ENCODE peak calls at places on chromosomes 1 and 21, in nine cellular contexts. One of them, this sample, is unnamed.

GRCh38 chr21:33025471-33026298 is at the start of gene OLIG2:
- DNase-seq in OCI-LY7: no peak
- DNase-seq in foreskin fibroblast: no peak
- DNase-seq in fibroblast of mammary gland: no peak
- DNase-seq in AG10803: no peak
- DNase-seq in pancreas: no peak
- DNase-seq in tibial nerve: no peak
- DNase-seq in IMR-90: peak
- DNase-seq in mucosa of descending colon: no peak
- DNase-seq in this sample: no peak

GRCh38 chr1:178870944-178871343 is at the start of gene ANGPTL1:
- DNase-seq in fibroblast of mammary gland: peak
- DNase-seq in foreskin fibroblast: no peak
- DNase-seq in tibial nerve: no peak
- DNase-seq in IMR-90: peak
- DNase-seq in mucosa of descending colon: no peak
- DNase-seq in OCI-LY7: no peak
- DNase-seq in AG10803: peak
- DNase-seq in pancreas: peak
- DNase-seq in this sample: no peak

GRCh38 chr1:24896596-24897262 is 33.3 kb downstream of the RUNX3 start:
- DNase-seq in OCI-LY7: no peak
- DNase-seq in tibial nerve: no peak
- DNase-seq in AG10803: no peak
- DNase-seq in pancreas: no peak
- DNase-seq in mucosa of descending colon: peak
- DNase-seq in IMR-90: no peak
- DNase-seq in foreskin fibroblast: no peak
- DNase-seq in fibroblast of mammary gland: no peak
- DNase-seq in this sample: no peak

GRCh38 chr21:29477941-29478340 is 179.2 kb downstream of the BACH1 start:
- DNase-seq in fibroblast of mammary gland: peak
- DNase-seq in tibial nerve: no peak
- DNase-seq in mucosa of descending colon: no peak
- DNase-seq in OCI-LY7: no peak
- DNase-seq in foreskin fibroblast: peak
- DNase-seq in pancreas: no peak
- DNase-seq in AG10803: peak
- DNase-seq in IMR-90: peak
- DNase-seq in this sample: no peak

GRCh38 chr1:98034505-98034904 is 113.7 kb upstream of the DPYD start:
- DNase-seq in OCI-LY7: no peak
- DNase-seq in mucosa of descending colon: no peak
- DNase-seq in IMR-90: peak
- DNase-seq in foreskin fibroblast: no peak
- DNase-seq in AG10803: peak
- DNase-seq in fibroblast of mammary gland: peak
- DNase-seq in pancreas: no peak
- DNase-seq in tibial nerve: no peak
- DNase-seq in this sample: no peak

GRCh38 chr21:36504067-36505058 is 24.4 kb upstream of the CLDN14 start:
- DNase-seq in tibial nerve: no peak
- DNase-seq in OCI-LY7: peak
- DNase-seq in foreskin fibroblast: peak
- DNase-seq in mucosa of descending colon: no peak
- DNase-seq in IMR-90: peak
- DNase-seq in pancreas: no peak
- DNase-seq in AG10803: peak
- DNase-seq in fibroblast of mammary gland: peak
- DNase-seq in this sample: no peak

GRCh38 chr1:25651824-25652741 is 35.5 kb downstream of the MAN1C1 start:
- DNase-seq in tibial nerve: no peak
- DNase-seq in pancreas: no peak
- DNase-seq in OCI-LY7: no peak
- DNase-seq in mucosa of descending colon: no peak
- DNase-seq in AG10803: no peak
- DNase-seq in fibroblast of mammary gland: no peak
- DNase-seq in IMR-90: no peak
- DNase-seq in foreskin fibroblast: no peak
- DNase-seq in this sample: no peak

GRCh38 chr1:228015276-228016180 is 8.7 kb downstream of the WNT3A start:
- DNase-seq in pancreas: no peak
- DNase-seq in mucosa of descending colon: no peak
- DNase-seq in OCI-LY7: no peak
- DNase-seq in fibroblast of mammary gland: peak
- DNase-seq in tibial nerve: no peak
- DNase-seq in AG10803: peak
- DNase-seq in IMR-90: peak
- DNase-seq in foreskin fibroblast: peak
- DNase-seq in this sample: no peak

GRCh38 chr1:56099766-56100165 is 479.6 kb downstream of the PLPP3 start:
- DNase-seq in tibial nerve: no peak
- DNase-seq in OCI-LY7: no peak
- DNase-seq in AG10803: peak
- DNase-seq in fibroblast of mammary gland: peak
- DNase-seq in mucosa of descending colon: no peak
- DNase-seq in IMR-90: peak
- DNase-seq in pancreas: no peak
- DNase-seq in foreskin fibroblast: peak
- DNase-seq in this sample: no peak

GRCh38 chr1:84573481-84573966 is 716 bp downstream of the CTBS start:
- DNase-seq in foreskin fibroblast: no peak
- DNase-seq in fibroblast of mammary gland: peak
- DNase-seq in AG10803: no peak
- DNase-seq in IMR-90: no peak
- DNase-seq in pancreas: no peak
- DNase-seq in mucosa of descending colon: no peak
- DNase-seq in OCI-LY7: peak
- DNase-seq in tibial nerve: no peak
- DNase-seq in this sample: no peak

GRCh38 chr1:118077331-118078055 is 107.5 kb downstream of the SPAG17 start:
- DNase-seq in pancreas: peak
- DNase-seq in OCI-LY7: no peak
- DNase-seq in IMR-90: peak
- DNase-seq in tibial nerve: no peak
- DNase-seq in AG10803: peak
- DNase-seq in foreskin fibroblast: peak
- DNase-seq in mucosa of descending colon: no peak
- DNase-seq in fibroblast of mammary gland: peak
- DNase-seq in this sample: no peak
- TF ChIP-seq CTCF in pancreas: peak
- TF ChIP-seq CTCF in OCI-LY7: peak
- TF ChIP-seq CTCF in IMR-90: peak
- TF ChIP-seq CTCF in tibial nerve: peak
- TF ChIP-seq CTCF in AG10803: peak
- TF ChIP-seq CTCF in foreskin fibroblast: peak
- TF ChIP-seq CTCF in mucosa of descending colon: no peak
- TF ChIP-seq CTCF in fibroblast of mammary gland: peak
- TF ChIP-seq CTCF in this sample: peak

DNA sequence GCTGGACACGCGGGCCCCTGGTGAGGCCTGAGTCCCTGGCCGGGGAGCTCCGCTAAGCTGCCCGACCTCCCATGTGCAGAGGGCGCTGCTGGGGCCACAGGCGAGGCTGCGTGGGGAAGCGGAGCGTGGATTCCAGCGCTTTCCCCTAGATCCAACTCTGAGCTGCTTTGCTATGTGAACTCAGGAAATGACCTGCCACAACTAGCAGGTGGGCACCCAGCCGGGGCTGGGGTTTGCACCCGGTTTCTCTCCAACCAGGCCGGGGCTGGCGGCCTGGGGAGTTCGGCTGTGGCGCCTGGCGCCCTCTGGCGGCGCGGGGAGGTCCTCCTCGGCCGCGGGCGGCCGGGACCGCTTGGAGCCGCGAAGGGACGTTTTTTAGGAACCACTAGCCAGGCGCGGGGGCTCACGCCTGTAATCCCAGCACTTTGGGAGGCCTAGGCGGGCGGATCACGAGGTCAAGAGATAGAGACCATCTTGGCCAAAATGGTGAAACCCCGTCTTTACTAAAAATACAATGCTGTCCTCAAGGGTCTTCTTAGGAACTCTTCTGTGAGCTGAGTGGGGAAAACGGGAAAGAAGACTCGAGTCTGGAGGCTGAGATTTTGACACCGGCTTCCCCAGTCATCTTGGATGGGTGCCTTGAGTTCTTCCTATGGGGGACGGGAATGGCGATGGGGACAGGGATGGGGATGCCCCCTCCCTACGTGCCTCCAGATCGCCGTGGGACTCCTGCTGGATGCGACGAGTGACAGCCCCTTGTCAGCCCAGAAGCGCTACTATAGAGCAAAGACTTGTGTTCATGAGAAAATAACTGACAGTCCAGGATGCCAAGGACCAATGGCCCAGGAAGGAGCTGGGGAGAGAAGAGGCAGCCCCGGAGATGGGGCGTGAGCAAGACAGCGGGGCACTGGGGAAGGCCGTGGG is 12.6 kb downstream of the PYCR2 start:
- DNase-seq in foreskin fibroblast: no peak
- DNase-seq in fibroblast of mammary gland: peak
- DNase-seq in OCI-LY7: no peak
- DNase-seq in AG10803: peak
- DNase-seq in pancreas: no peak
- DNase-seq in tibial nerve: peak
- DNase-seq in mucosa of descending colon: peak
- DNase-seq in IMR-90: peak
- DNase-seq in this sample: no peak
- H3K4me3 ChIP-seq in foreskin fibroblast: no peak
- H3K4me3 ChIP-seq in fibroblast of mammary gland: no peak
- H3K4me3 ChIP-seq in OCI-LY7: no peak
- H3K4me3 ChIP-seq in AG10803: no peak
- H3K4me3 ChIP-seq in pancreas: no peak
- H3K4me3 ChIP-seq in tibial nerve: peak
- H3K4me3 ChIP-seq in mucosa of descending colon: no peak
- H3K4me3 ChIP-seq in IMR-90: no peak
- H3K4me3 ChIP-seq in this sample: no peak

GRCh38 chr1:52904590-52905375 is 16.8 kb downstream of the ECHDC2 start:
- DNase-seq in tibial nerve: no peak
- DNase-seq in OCI-LY7: peak
- DNase-seq in fibroblast of mammary gland: peak
- DNase-seq in AG10803: peak
- DNase-seq in foreskin fibroblast: no peak
- DNase-seq in pancreas: no peak
- DNase-seq in mucosa of descending colon: no peak
- DNase-seq in IMR-90: no peak
- DNase-seq in this sample: no peak
- TF ChIP-seq CTCF in tibial nerve: no peak
- TF ChIP-seq CTCF in OCI-LY7: peak
- TF ChIP-seq CTCF in fibroblast of mammary gland: peak
- TF ChIP-seq CTCF in AG10803: peak
- TF ChIP-seq CTCF in foreskin fibroblast: peak
- TF ChIP-seq CTCF in pancreas: no peak
- TF ChIP-seq CTCF in mucosa of descending colon: no peak
- TF ChIP-seq CTCF in IMR-90: peak
- TF ChIP-seq CTCF in this sample: peak

GRCh38 chr1:94846286-94846685 is 26.1 kb downstream of the SLC44A3 start:
- DNase-seq in AG10803: no peak
- DNase-seq in foreskin fibroblast: no peak
- DNase-seq in tibial nerve: no peak
- DNase-seq in fibroblast of mammary gland: no peak
- DNase-seq in mucosa of descending colon: no peak
- DNase-seq in pancreas: no peak
- DNase-seq in IMR-90: peak
- DNase-seq in OCI-LY7: no peak
- DNase-seq in this sample: no peak
- H3K4me3 ChIP-seq in AG10803: no peak
- H3K4me3 ChIP-seq in foreskin fibroblast: no peak
- H3K4me3 ChIP-seq in tibial nerve: no peak
- H3K4me3 ChIP-seq in fibroblast of mammary gland: no peak
- H3K4me3 ChIP-seq in mucosa of descending colon: no peak
- H3K4me3 ChIP-seq in pancreas: no peak
- H3K4me3 ChIP-seq in IMR-90: no peak
- H3K4me3 ChIP-seq in OCI-LY7: no peak
- H3K4me3 ChIP-seq in this sample: no peak

GRCh38 chr1:47725000-47725731 is 272.0 kb downstream of the TRABD2B start:
- DNase-seq in foreskin fibroblast: no peak
- DNase-seq in IMR-90: no peak
- DNase-seq in OCI-LY7: no peak
- DNase-seq in tibial nerve: no peak
- DNase-seq in mucosa of descending colon: no peak
- DNase-seq in AG10803: no peak
- DNase-seq in pancreas: no peak
- DNase-seq in fibroblast of mammary gland: no peak
- DNase-seq in this sample: no peak
- TF ChIP-seq CTCF in foreskin fibroblast: no peak
- TF ChIP-seq CTCF in IMR-90: no peak
- TF ChIP-seq CTCF in OCI-LY7: no peak
- TF ChIP-seq CTCF in tibial nerve: peak
- TF ChIP-seq CTCF in mucosa of descending colon: no peak
- TF ChIP-seq CTCF in AG10803: no peak
- TF ChIP-seq CTCF in pancreas: no peak
- TF ChIP-seq CTCF in fibroblast of mammary gland: no peak
- TF ChIP-seq CTCF in this sample: peak

GRCh38 chr1:63463248-63463647 is 59.8 kb downstream of the ITGB3BP start:
- DNase-seq in tibial nerve: no peak
- DNase-seq in fibroblast of mammary gland: peak
- DNase-seq in mucosa of descending colon: no peak
- DNase-seq in AG10803: peak
- DNase-seq in foreskin fibroblast: peak
- DNase-seq in OCI-LY7: no peak
- DNase-seq in IMR-90: peak
- DNase-seq in pancreas: no peak
- DNase-seq in this sample: no peak
- H3K4me3 ChIP-seq in tibial nerve: no peak
- H3K4me3 ChIP-seq in fibroblast of mammary gland: no peak
- H3K4me3 ChIP-seq in mucosa of descending colon: no peak
- H3K4me3 ChIP-seq in AG10803: no peak
- H3K4me3 ChIP-seq in foreskin fibroblast: no peak
- H3K4me3 ChIP-seq in OCI-LY7: no peak
- H3K4me3 ChIP-seq in IMR-90: no peak
- H3K4me3 ChIP-seq in pancreas: no peak
- H3K4me3 ChIP-seq in this sample: no peak

GRCh38 chr1:224894915-224895314 is 34.6 kb upstream of the DNAH14 start:
- DNase-seq in tibial nerve: no peak
- DNase-seq in IMR-90: peak
- DNase-seq in fibroblast of mammary gland: peak
- DNase-seq in pancreas: no peak
- DNase-seq in OCI-LY7: peak
- DNase-seq in AG10803: peak
- DNase-seq in foreskin fibroblast: peak
- DNase-seq in mucosa of descending colon: no peak
- DNase-seq in this sample: no peak
- TF ChIP-seq CTCF in tibial nerve: no peak
- TF ChIP-seq CTCF in IMR-90: no peak
- TF ChIP-seq CTCF in fibroblast of mammary gland: peak
- TF ChIP-seq CTCF in pancreas: no peak
- TF ChIP-seq CTCF in OCI-LY7: peak
- TF ChIP-seq CTCF in AG10803: peak
- TF ChIP-seq CTCF in foreskin fibroblast: no peak
- TF ChIP-seq CTCF in mucosa of descending colon: no peak
- TF ChIP-seq CTCF in this sample: peak